ENCODE peak calls at places on chromosomes 6 and 20, in six cellular contexts. S is DMS79 treated with DMSO at 0.1 percent for 48 hours, R is GM23248, I is fibroblast of lung, L is Peyer's patch, U is left ventricle myocardium inferior. V is an unnamed sample.

GRCh38 chr6:113829702-113830058 is 27.5 kb upstream of the MARCKS start:
- DNase-seq in S (no peak), R (peak), I (peak), L (no peak), U (no peak), V (peak)

GRCh38 chr6:146210406-146211068 is 181.7 kb downstream of the GRM1 start:
- DNase-seq in S (no peak), R (no peak), I (no peak), L (no peak), U (no peak), V (no peak)

GRCh38 chr6:148462203-148462602 is 119.6 kb downstream of the SASH1 start:
- DNase-seq in S (no peak), R (peak), I (peak), L (no peak), U (no peak), V (peak)

GRCh38 chr6:32216292-32216691 is 7.6 kb downstream of the NOTCH4 start:
- DNase-seq in S (no peak), R (no peak), I (no peak), L (no peak), U (no peak), V (no peak)

GRCh38 chr6:155303361-155303870 is 10.9 kb downstream of the TFB1M start:
- DNase-seq in S (no peak), R (no peak), I (peak), L (no peak), U (no peak), V (peak)

GRCh38 chr6:42276008-42276890 is 58.6 kb upstream of the MRPS10 start:
- DNase-seq in S (no peak), R (no peak), I (no peak), L (no peak), U (peak), V (peak)

GRCh38 chr6:116955773-116956172 is 78.7 kb downstream of the RFX6 start:
- DNase-seq in S (no peak), R (no peak), I (no peak), L (no peak), U (no peak), V (no peak)

GRCh38 chr20:53751394-53752368 is 158.0 kb upstream of the ZNF217 start:
- DNase-seq in S (peak), R (peak), I (peak), L (no peak), U (no peak), V (no peak)

GRCh38 chr6:33205172-33206026 is 944 bp downstream of the HSD17B8 start:
- DNase-seq in S (no peak), R (peak), I (peak), L (no peak), U (no peak), V (no peak)

GRCh38 chr6:31193206-31193605 is 22.7 kb upstream of the POU5F1 start:
- DNase-seq in S (no peak), R (no peak), I (no peak), L (no peak), U (no peak), V (no peak)

GRCh38 chr20:32325706-32326506 is 32.2 kb upstream of the ASXL1 start:
- DNase-seq in S (no peak), R (peak), I (peak), L (peak), U (no peak), V (peak)

GRCh38 chr6:139016337-139017213 is 12.0 kb upstream of the ABRACL start:
- DNase-seq in S (peak), R (no peak), I (no peak), L (no peak), U (no peak), V (no peak)

GRCh38 chr6:35011096-35012041 is 122.3 kb downstream of the ANKS1A start:
- DNase-seq in S (peak), R (no peak), I (no peak), L (no peak), U (no peak), V (no peak)

GRCh38 chr6:122063090-122063489 is 336.4 kb upstream of the HSF2 start:
- DNase-seq in S (no peak), R (no peak), I (no peak), L (no peak), U (no peak), V (no peak)

GRCh38 chr6:36315921-36316320 is 20.8 kb downstream of the BNIP5 start:
- DNase-seq in S (no peak), R (no peak), I (no peak), L (peak), U (no peak), V (no peak)

GRCh38 chr6:2749972-2750600 is 636 bp downstream of the MYLK4 start:
- DNase-seq in S (no peak), R (peak), I (peak), L (no peak), U (peak), V (peak)

GRCh38 chr6:41914869-41915268 is 6.1 kb downstream of the MED20 start:
- DNase-seq in S (no peak), R (no peak), I (no peak), L (no peak), U (no peak), V (no peak)

GRCh38 chr6:42104095-42104806 is 38.2 kb downstream of the C6orf132 start:
- DNase-seq in S (no peak), R (no peak), I (peak), L (peak), U (peak), V (peak)

GRCh38 chr6:14144678-14145113 is 27.1 kb downstream of the CD83 start:
- DNase-seq in S (no peak), R (peak), I (peak), L (peak), U (peak), V (peak)

GRCh38 chr20:58883243-58883691 is 30.8 kb downstream of the GNAS start:
- DNase-seq in S (no peak), R (peak), I (peak), L (no peak), U (no peak), V (no peak)

GRCh38 chr20:49552007-49552406 is 15.9 kb downstream of the PTGIS start:
- DNase-seq in S (no peak), R (no peak), I (no peak), L (no peak), U (no peak), V (no peak)

GRCh38 chr20:36526521-36527011 is 14.8 kb upstream of the MYL9 start:
- DNase-seq in S (no peak), R (no peak), I (no peak), L (no peak), U (no peak), V (no peak)

GRCh38 chr6:128508588-128509296 is 11.7 kb downstream of the PTPRK start:
- DNase-seq in S (no peak), R (peak), I (peak), L (no peak), U (no peak), V (peak)

GRCh38 chr6:52337633-52338290 is 24.2 kb upstream of the PAQR8 start:
- DNase-seq in S (no peak), R (no peak), I (no peak), L (no peak), U (no peak), V (no peak)

GRCh38 chr6:41275489-41275888 is 11.0 kb downstream of the TREM1 start:
- DNase-seq in S (no peak), R (no peak), I (no peak), L (no peak), U (no peak), V (no peak)

GRCh38 chr20:58084566-58084965 is 143.9 kb downstream of the ANKRD60 start:
- DNase-seq in S (no peak), R (no peak), I (no peak), L (no peak), U (no peak), V (no peak)

GRCh38 chr6:26087284-26088115 is at the start of gene HFE:
- DNase-seq in S (no peak), R (peak), I (peak), L (peak), U (peak), V (peak)

GRCh38 chr6:75934643-75935472 is 137.6 kb downstream of the IMPG1 start:
- DNase-seq in S (peak), R (peak), I (peak), L (peak), U (no peak), V (peak)

GRCh38 chr6:111238464-111239119 is 151.3 kb downstream of the SLC16A10 start:
- DNase-seq in S (no peak), R (peak), I (peak), L (no peak), U (no peak), V (peak)

GRCh38 chr20:23641936-23642751 is 4.4 kb upstream of the CST3 start:
- DNase-seq in S (no peak), R (peak), I (peak), L (no peak), U (no peak), V (peak)

GRCh38 chr6:119285908-119286625 is 63.5 kb downstream of the MAN1A1 start:
- DNase-seq in S (no peak), R (peak), I (peak), L (no peak), U (no peak), V (peak)

GRCh38 chr6:89369009-89369408 is 16.5 kb upstream of the UBE2J1 start:
- DNase-seq in S (no peak), R (peak), I (peak), L (no peak), U (peak), V (peak)

GRCh38 chr6:87139236-87139635 is 16.1 kb upstream of the ZNF292 start:
- DNase-seq in S (peak), R (peak), I (peak), L (no peak), U (no peak), V (peak)

V was measured in cardiac fibroblast.